ENCODE peak calls at places on chromosomes 2 and 18, in ten cellular contexts. W is PC-3; S is gastrocnemius medialis; Q is upper lobe of right lung; J is IMR-90; K is tibial artery; T is naive thymus-derived CD4-positive, alpha-beta T cell; H is transverse colon; O is aorta; A is pancreas. C is an unnamed sample.

GRCh38 chr2:105274046-105274445 is 32.5 kb downstream of the GPR45 start:
- DNase-seq in W (no peak), S (no peak), Q (no peak), J (no peak), K (no peak), T (no peak), H (no peak), O (no peak), A (no peak), C (no peak)

GRCh38 chr2:18369750-18370149 is 190.7 kb downstream of the RDH14 start:
- DNase-seq in W (peak; percentile 32), S (no peak), Q (no peak), J (peak; percentile 74), K (no peak), T (no peak), H (no peak), O (no peak), A (no peak), C (no peak)

GRCh38 chr2:172281648-172282576 is 145.5 kb upstream of the ITGA6 start:
- DNase-seq in W (peak; percentile 76), S (no peak), Q (no peak), J (peak; percentile 92), K (no peak), T (no peak), H (no peak), O (no peak), A (no peak), C (no peak)

GRCh38 chr2:20180676-20181648 is 44.0 kb downstream of the SDC1 start:
- DNase-seq in W (no peak), S (no peak), Q (peak; percentile 57), J (no peak), K (no peak), T (no peak), H (peak; percentile 9), O (no peak), A (no peak), C (no peak)

GRCh38 chr2:121774216-121774615 is 18.8 kb downstream of the TSN start:
- DNase-seq in W (no peak), S (no peak), Q (no peak), J (no peak), K (no peak), T (no peak), H (no peak), O (no peak), A (no peak), C (no peak)

GRCh38 chr2:27296466-27296865 is 11.8 kb downstream of the UCN start:
- DNase-seq in W (no peak), S (no peak), Q (no peak), J (no peak), K (no peak), T (no peak), H (no peak), O (no peak), A (no peak), C (no peak)

GRCh38 chr18:25915907-25916306 is 174.5 kb downstream of the SS18 start:
- DNase-seq in W (peak; percentile 5), S (no peak), Q (no peak), J (no peak), K (no peak), T (no peak), H (no peak), O (no peak), A (no peak), C (no peak)

GRCh38 chr18:32920796-32921787 is 148.3 kb upstream of the KLHL14 start:
- DNase-seq in W (peak; percentile 72), S (no peak), Q (no peak), J (peak; percentile 95), K (no peak), T (no peak), H (no peak), O (no peak), A (no peak), C (peak; percentile 90)

GRCh38 chr2:4174796-4175195 is 471.4 kb downstream of the DCDC2C start:
- DNase-seq in W (no peak), S (no peak), Q (no peak), J (no peak), K (no peak), T (no peak), H (no peak), O (no peak), A (no peak), C (no peak)

GRCh38 chr2:223051580-223052375 is at the start of gene KCNE4:
- DNase-seq in W (peak; percentile 21), S (no peak), Q (no peak), J (peak; percentile 82), K (peak; percentile 60), T (no peak), H (peak; percentile 17), O (no peak), A (no peak), C (no peak)

DNA sequence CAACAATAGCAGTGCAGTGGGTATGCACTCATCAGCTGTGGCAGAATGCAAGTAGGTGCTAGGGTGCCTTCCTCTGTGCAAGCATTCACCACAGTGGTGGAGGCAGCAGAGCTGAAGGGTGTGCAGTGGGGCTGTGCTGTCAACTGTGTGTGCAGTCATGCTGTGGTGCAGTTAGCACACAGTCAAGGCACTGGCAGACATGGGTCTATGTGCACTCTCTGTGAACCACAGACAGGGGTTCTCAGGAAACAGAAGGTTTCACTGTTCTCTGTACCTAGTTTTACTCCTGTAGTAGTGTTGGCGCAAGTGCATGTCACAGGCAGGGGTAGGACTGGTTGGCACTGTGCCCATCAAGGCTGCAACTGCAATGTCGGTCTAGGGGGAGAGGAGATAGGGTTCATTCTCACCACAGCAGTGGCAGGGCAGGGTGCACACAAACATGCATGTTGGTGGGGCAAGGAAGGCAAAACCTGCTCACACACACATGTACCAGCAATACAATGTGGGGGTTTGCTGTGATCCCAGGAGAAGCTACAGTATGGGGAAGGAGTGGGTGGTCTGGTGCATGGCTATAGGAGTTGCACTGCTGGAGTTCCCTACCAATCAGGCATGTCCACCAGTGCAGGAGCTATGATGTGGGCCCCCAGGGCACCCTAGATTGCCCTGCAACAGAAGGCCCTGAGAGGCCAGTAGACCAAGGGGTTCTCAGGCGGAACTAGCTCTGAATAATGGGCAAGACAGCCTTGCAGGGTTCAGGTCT is 242.7 kb upstream of the DDX18 start:
- DNase-seq in W (no peak), S (no peak), Q (no peak), J (no peak), K (no peak), T (no peak), H (no peak), O (no peak), A (no peak), C (no peak)
- H3K27ac ChIP-seq in W (no peak overlapping the region), S (no peak overlapping the region), Q (no peak overlapping the region), J (no peak overlapping the region), K (no peak overlapping the region), T (no peak overlapping the region), H (no peak overlapping the region), O (no peak overlapping the region), A (no peak overlapping the region), C (no peak overlapping the region)

GRCh38 chr2:197296861-197297260 is 13.7 kb downstream of the ANKRD44 start:
- DNase-seq in W (no peak), S (no peak), Q (no peak), J (no peak), K (no peak), T (no peak), H (no peak), O (no peak), A (no peak), C (no peak)

GRCh38 chr2:197292614-197293013 is 18.0 kb downstream of the ANKRD44 start:
- DNase-seq in W (no peak), S (no peak), Q (no peak), J (no peak), K (no peak), T (no peak), H (no peak), O (no peak), A (no peak), C (no peak)

GRCh38 chr2:197297262-197297661 is 13.3 kb downstream of the ANKRD44 start:
- DNase-seq in W (no peak), S (no peak), Q (no peak), J (no peak), K (no peak), T (no peak), H (no peak), O (no peak), A (no peak), C (no peak)

GRCh38 chr2:197294260-197294659 is 16.3 kb downstream of the ANKRD44 start:
- DNase-seq in W (no peak), S (no peak), Q (no peak), J (no peak), K (no peak), T (peak; percentile 42), H (no peak), O (no peak), A (no peak), C (no peak)

DNA sequence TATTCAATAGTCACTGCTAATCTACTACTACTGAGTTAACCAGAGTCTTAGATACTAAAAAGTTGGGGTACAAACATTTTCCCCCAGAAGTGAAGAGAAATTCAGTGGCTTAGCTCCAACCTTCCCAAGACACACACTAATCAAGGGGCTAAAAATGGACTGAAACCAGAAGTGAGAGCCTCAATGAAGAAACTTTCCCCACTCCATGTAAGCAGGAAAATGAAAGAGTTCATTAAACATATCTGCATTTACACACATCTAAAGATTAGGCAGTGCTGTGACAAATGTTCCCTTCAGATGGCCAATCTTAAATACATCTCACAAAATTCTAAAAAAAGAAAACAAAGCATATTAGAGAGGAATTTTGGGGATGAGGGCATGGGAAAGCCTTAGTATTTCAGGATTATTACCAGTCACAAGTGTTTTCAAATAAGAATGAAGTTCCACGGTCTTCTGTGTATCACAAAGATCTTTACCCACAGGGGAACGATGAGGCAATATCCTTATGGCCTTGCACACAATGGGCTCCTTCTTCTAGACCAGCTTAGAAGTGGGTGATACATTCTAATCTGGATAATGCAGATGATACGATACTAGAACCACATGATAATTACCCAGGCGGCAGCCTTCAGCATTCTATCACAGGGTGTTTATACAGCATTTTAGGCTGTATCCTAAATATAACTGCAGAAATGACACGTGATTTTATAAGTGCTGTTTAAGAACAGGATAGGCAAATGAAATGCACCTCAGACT is 17.1 kb downstream of the ANKRD44 start:
- DNase-seq in W (no peak), S (no peak), Q (no peak), J (no peak), K (no peak), T (peak; percentile 49), H (no peak), O (no peak), A (no peak), C (no peak)
- H3K27ac ChIP-seq in W (no peak overlapping the region), S (no peak overlapping the region), Q (peak overlapping the region; percentile 20), J (no peak overlapping the region), K (no peak overlapping the region), T (peak overlapping the region; percentile 69), H (peak overlapping the region; percentile 74), O (no peak overlapping the region), A (no peak overlapping the region), C (no peak overlapping the region)

DNA sequence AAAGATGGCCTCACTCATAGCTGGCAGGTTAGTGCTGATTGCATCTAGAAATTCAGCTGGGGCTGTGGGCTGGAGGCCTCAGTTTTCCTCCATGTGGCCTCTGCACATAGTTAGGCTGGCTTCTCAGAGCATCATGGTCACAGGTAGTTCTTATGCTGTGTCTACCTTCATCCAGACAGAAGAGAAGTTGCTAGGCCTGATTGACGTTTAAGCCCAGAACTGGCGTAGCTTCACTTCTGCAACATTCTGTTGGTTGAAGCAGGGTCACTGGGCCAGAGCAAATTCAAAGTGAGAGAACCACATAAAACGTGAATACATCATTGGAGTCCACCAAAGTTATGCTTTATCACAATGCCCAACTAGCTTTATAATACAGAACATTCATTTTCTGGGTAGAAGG is 116.0 kb downstream of the SPP2 start:
- DNase-seq in W (no peak), S (no peak), Q (no peak), J (no peak), K (no peak), T (no peak), H (no peak), O (no peak), A (no peak), C (no peak)
- H3K27ac ChIP-seq in W (no peak overlapping the region), S (no peak overlapping the region), Q (no peak overlapping the region), J (no peak overlapping the region), K (no peak overlapping the region), T (no peak overlapping the region), H (no peak overlapping the region), O (no peak overlapping the region), A (no peak overlapping the region), C (no peak overlapping the region)

GRCh38 chr2:69383178-69383812 is 3.7 kb downstream of the GFPT1 start:
- DNase-seq in W (no peak), S (no peak), Q (no peak), J (no peak), K (no peak), T (no peak), H (no peak), O (no peak), A (no peak), C (no peak)
- H3K27ac ChIP-seq in W (no peak overlapping the region), S (no peak overlapping the region), Q (no peak overlapping the region), J (no peak overlapping the region), K (no peak overlapping the region), T (no peak overlapping the region), H (peak overlapping the region; percentile 76), O (no peak overlapping the region), A (no peak overlapping the region), C (peak overlapping the region; percentile 83)